ENCODE peak calls at places on chromosome 18, in ten cellular contexts. U, K, T, N, Y, F, D, E, I and W are unnamed samples.

GRCh38 chr18:52200406-52200805 is 139.6 kb upstream of the DCC start:
- DNase-seq in U (no peak), K (no peak), T (no peak), N (no peak), Y (no peak), F (no peak), D (no peak), E (no peak), I (no peak), W (no peak)

GRCh38 chr18:4821801-4822200 is 366.7 kb upstream of the DLGAP1 start:
- DNase-seq in U (no peak), K (no peak), T (no peak), N (no peak), Y (no peak), F (no peak), D (no peak), E (no peak), I (no peak), W (no peak)

GRCh38 chr18:68507781-68508180 is 207.1 kb downstream of the TMX3 start:
- DNase-seq in U (no peak), K (no peak), T (no peak), N (no peak), Y (no peak), F (no peak), D (no peak), E (no peak), I (no peak), W (no peak)

GRCh38 chr18:9319333-9319732 is 15.2 kb upstream of the TWSG1 start:
- DNase-seq in U (no peak), K (no peak), T (no peak), N (no peak), Y (no peak), F (no peak), D (no peak), E (no peak), I (no peak), W (no peak)

GRCh38 chr18:3499498-3499897 is 49.5 kb downstream of the TGIF1 start:
- DNase-seq in U (no peak), K (no peak), T (no peak), N (no peak), Y (no peak), F (no peak), D (no peak), E (no peak), I (no peak), W (no peak)

GRCh38 chr18:67517224-67517765 is 775 bp upstream of the DSEL start:
- DNase-seq in U (peak), K (peak), T (no peak), N (peak), Y (peak), F (peak), D (no peak), E (no peak), I (peak), W (no peak)

GRCh38 chr18:46113751-46114150 is 9.6 kb downstream of the HAUS1 start:
- DNase-seq in U (no peak), K (no peak), T (no peak), N (no peak), Y (no peak), F (no peak), D (no peak), E (no peak), I (no peak), W (no peak)

GRCh38 chr18:74512321-74513053 is 16.3 kb downstream of the CNDP2 start:
- DNase-seq in U (no peak), K (no peak), T (no peak), N (no peak), Y (no peak), F (peak), D (no peak), E (no peak), I (no peak), W (peak)

GRCh38 chr18:23341983-23342382 is 111.1 kb upstream of the RIOK3 start:
- DNase-seq in U (no peak), K (no peak), T (no peak), N (no peak), Y (no peak), F (no peak), D (no peak), E (no peak), I (no peak), W (no peak)

GRCh38 chr18:22309191-22309590 is 108.5 kb downstream of the CTAGE1 start:
- DNase-seq in U (no peak), K (no peak), T (peak), N (no peak), Y (no peak), F (no peak), D (peak), E (peak), I (peak), W (no peak)

GRCh38 chr18:32930695-32931301 is 158.0 kb upstream of the KLHL14 start:
- DNase-seq in U (no peak), K (peak), T (peak), N (no peak), Y (no peak), F (no peak), D (peak), E (no peak), I (no peak), W (no peak)

GRCh38 chr18:75916641-75916982 is 489.1 kb upstream of the SMIM21 start:
- DNase-seq in U (peak), K (no peak), T (no peak), N (no peak), Y (no peak), F (no peak), D (no peak), E (no peak), I (no peak), W (peak)

GRCh38 chr18:35089918-35090550 is 48.8 kb downstream of the MAPRE2 start:
- DNase-seq in U (no peak), K (no peak), T (no peak), N (no peak), Y (no peak), F (no peak), D (no peak), E (no peak), I (no peak), W (no peak)

GRCh38 chr18:8609711-8610441 is 639 bp downstream of the RAB12 start:
- DNase-seq in U (peak), K (peak), T (no peak), N (no peak), Y (peak), F (no peak), D (no peak), E (no peak), I (peak), W (peak)

GRCh38 chr18:46721331-46721730 is 35.5 kb downstream of the ST8SIA5 start:
- DNase-seq in U (no peak), K (no peak), T (no peak), N (no peak), Y (no peak), F (no peak), D (no peak), E (no peak), I (no peak), W (no peak)

GRCh38 chr18:46588971-46589660 is 67.9 kb downstream of the LOXHD1 start:
- DNase-seq in U (no peak), K (no peak), T (no peak), N (no peak), Y (no peak), F (no peak), D (no peak), E (no peak), I (no peak), W (no peak)

GRCh38 chr18:22470511-22471181 is 52.9 kb upstream of the CTAGE1 start:
- DNase-seq in U (no peak), K (no peak), T (no peak), N (no peak), Y (no peak), F (no peak), D (peak), E (no peak), I (no peak), W (no peak)

GRCh38 chr18:61831071-61831470 is 61.7 kb downstream of the RNF152 start:
- DNase-seq in U (no peak), K (no peak), T (no peak), N (no peak), Y (no peak), F (no peak), D (peak), E (no peak), I (no peak), W (no peak)

GRCh38 chr18:51821610-51822009 is 518.4 kb upstream of the DCC start:
- DNase-seq in U (no peak), K (no peak), T (no peak), N (no peak), Y (no peak), F (no peak), D (no peak), E (no peak), I (no peak), W (no peak)

GRCh38 chr18:23958036-23958435 is 56.5 kb upstream of the TTC39C start:
- DNase-seq in U (no peak), K (no peak), T (no peak), N (peak), Y (peak), F (peak), D (peak), E (no peak), I (peak), W (no peak)

GRCh38 chr18:57781128-57781463 is 22.0 kb downstream of the ATP8B1 start:
- DNase-seq in U (no peak), K (no peak), T (no peak), N (no peak), Y (no peak), F (no peak), D (no peak), E (no peak), I (no peak), W (no peak)
- H3K4me3 ChIP-seq in U (no peak), K (no peak), T (no peak), N (peak), Y (no peak), F (no peak), D (no peak), E (no peak), I (no peak), W (no peak)

GRCh38 chr18:53909668-53910067 is 314.8 kb downstream of the MBD2 start:
- DNase-seq in U (no peak), K (peak), T (no peak), N (no peak), Y (no peak), F (no peak), D (no peak), E (no peak), I (no peak), W (no peak)
- TF ChIP-seq CTCF in U (no peak), K (peak), T (peak), N (no peak), Y (no peak), F (no peak), D (no peak), E (peak), I (no peak), W (no peak)

GRCh38 chr18:28125051-28125450 is 51.9 kb downstream of the CDH2 start:
- DNase-seq in U (no peak), K (no peak), T (no peak), N (no peak), Y (no peak), F (no peak), D (no peak), E (no peak), I (no peak), W (no peak)

GRCh38 chr18:28124239-28125029 is 52.5 kb downstream of the CDH2 start:
- DNase-seq in U (no peak), K (no peak), T (no peak), N (no peak), Y (no peak), F (no peak), D (no peak), E (no peak), I (no peak), W (no peak)

GRCh38 chr18:28126768-28127167 is 50.2 kb downstream of the CDH2 start:
- DNase-seq in U (no peak), K (no peak), T (no peak), N (no peak), Y (no peak), F (no peak), D (no peak), E (no peak), I (no peak), W (no peak)

GRCh38 chr18:28120811-28121210 is 56.1 kb downstream of the CDH2 start:
- DNase-seq in U (no peak), K (no peak), T (no peak), N (no peak), Y (no peak), F (no peak), D (no peak), E (no peak), I (no peak), W (no peak)

GRCh38 chr18:28123401-28124030 is 53.4 kb downstream of the CDH2 start:
- DNase-seq in U (no peak), K (no peak), T (no peak), N (no peak), Y (no peak), F (no peak), D (no peak), E (no peak), I (no peak), W (no peak)
- H3K4me3 ChIP-seq in U (no peak), K (no peak), T (no peak), N (no peak), Y (no peak), F (no peak), D (no peak), E (no peak), I (no peak), W (no peak)

DNA sequence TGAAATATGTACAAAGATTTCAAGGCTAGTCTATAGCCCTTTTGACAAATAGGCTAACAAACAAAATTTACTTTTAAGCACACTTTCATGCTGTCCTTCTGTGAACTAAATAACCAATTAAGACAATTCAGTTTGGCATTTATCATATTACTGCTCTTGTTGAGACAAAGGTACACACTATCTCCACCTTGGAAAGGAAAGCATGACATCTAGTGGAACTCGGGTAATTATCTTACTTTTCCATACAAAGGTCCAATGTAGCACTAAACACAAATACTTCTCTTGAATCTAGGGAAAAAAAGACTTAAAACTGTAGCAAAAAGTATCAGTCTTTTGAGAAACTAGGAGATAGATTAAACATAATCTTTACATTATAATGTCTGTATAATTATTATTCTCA is 125.0 kb upstream of the CD226 start:
- DNase-seq in U (no peak), K (peak), T (no peak), N (no peak), Y (no peak), F (no peak), D (peak), E (peak), I (no peak), W (no peak)
- TF ChIP-seq CTCF in U (no peak), K (no peak), T (no peak), N (peak), Y (no peak), F (no peak), D (peak), E (no peak), I (no peak), W (no peak)

GRCh38 chr18:49072524-49072934 is 121.8 kb upstream of the SMAD7 start:
- DNase-seq in U (no peak), K (no peak), T (no peak), N (no peak), Y (no peak), F (no peak), D (peak), E (no peak), I (no peak), W (no peak)
- H3K4me3 ChIP-seq in U (no peak), K (no peak), T (no peak), N (peak), Y (no peak), F (no peak), D (no peak), E (no peak), I (no peak), W (no peak)

GRCh38 chr18:56358608-56359007 is 279.8 kb downstream of the TXNL1 start:
- DNase-seq in U (no peak), K (no peak), T (no peak), N (no peak), Y (no peak), F (no peak), D (no peak), E (no peak), I (no peak), W (no peak)
- TF ChIP-seq CTCF in U (no peak), K (no peak), T (no peak), N (no peak), Y (no peak), F (no peak), D (no peak), E (no peak), I (no peak), W (no peak)

GRCh38 chr18:48548921-48549320 is 10.1 kb downstream of the CTIF start:
- DNase-seq in U (no peak), K (no peak), T (no peak), N (no peak), Y (no peak), F (peak), D (no peak), E (no peak), I (no peak), W (no peak)
- H3K4me3 ChIP-seq in U (no peak), K (no peak), T (no peak), N (no peak), Y (no peak), F (no peak), D (no peak), E (no peak), I (no peak), W (no peak)

DNA sequence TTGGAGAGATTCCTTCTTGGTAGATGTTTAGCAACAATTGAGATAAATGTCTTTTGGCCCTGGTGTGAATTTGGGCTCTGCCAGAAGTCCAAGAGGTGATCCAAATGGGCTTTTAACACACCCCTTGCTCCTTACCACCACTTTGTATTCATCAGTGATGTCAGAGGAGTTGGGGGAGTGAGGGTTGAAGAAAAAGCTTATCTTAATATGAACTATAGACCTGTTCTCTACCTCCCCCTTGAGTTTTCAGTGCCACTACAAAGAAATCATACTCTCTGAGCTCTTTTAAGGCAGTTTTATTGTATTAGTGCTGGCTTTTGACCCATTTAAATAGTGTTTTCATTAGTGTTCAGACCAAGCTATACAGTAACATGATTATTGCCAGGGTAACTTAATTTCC is 229.1 kb downstream of the PHLPP1 start:
- DNase-seq in U (no peak), K (peak), T (no peak), N (no peak), Y (no peak), F (no peak), D (peak), E (no peak), I (no peak), W (no peak)
- TF ChIP-seq CTCF in U (no peak), K (no peak), T (no peak), N (no peak), Y (no peak), F (no peak), D (peak), E (no peak), I (no peak), W (no peak)

GRCh38 chr18:55302337-55302833 is 285.6 kb downstream of the TCF4 start:
- DNase-seq in U (no peak), K (no peak), T (peak), N (no peak), Y (no peak), F (peak), D (peak), E (peak), I (no peak), W (no peak)
- H3K4me3 ChIP-seq in U (no peak), K (peak), T (peak), N (peak), Y (no peak), F (no peak), D (peak), E (peak), I (peak), W (no peak)

GRCh38 chr18:60070631-60071030 is 170.8 kb downstream of the PMAIP1 start:
- DNase-seq in U (no peak), K (peak), T (no peak), N (no peak), Y (no peak), F (no peak), D (no peak), E (no peak), I (no peak), W (no peak)

GRCh38 chr18:60075477-60075876 is 175.7 kb downstream of the PMAIP1 start:
- DNase-seq in U (peak), K (no peak), T (no peak), N (no peak), Y (no peak), F (no peak), D (no peak), E (no peak), I (no peak), W (no peak)
- TF ChIP-seq CTCF in U (no peak), K (peak), T (no peak), N (no peak), Y (no peak), F (no peak), D (peak), E (no peak), I (no peak), W (no peak)